ENCODE peak calls at places on chromosomes 1 and 21, in six cellular contexts. U, X, L, M, I and P are unnamed samples. For H3K9me3, the result is how much of the 10 kb centered on the place peaks cover.

GRCh38 chr1:8554956-8555534 is 237.1 kb downstream of the SLC45A1 start:
- DNase-seq in U (no peak), X (no peak), L (peak), M (no peak), I (no peak), P (no peak)

GRCh38 chr1:53339736-53340385 is 12.0 kb upstream of the LRP8 start:
- DNase-seq in U (no peak), X (no peak), L (no peak), M (no peak), I (peak), P (no peak)

GRCh38 chr1:24139159-24139489 is 3.8 kb downstream of the IL22RA1 start:
- DNase-seq in U (no peak), X (no peak), L (no peak), M (no peak), I (no peak), P (no peak)

GRCh38 chr1:156670791-156671190 is 6.4 kb downstream of the NES start:
- DNase-seq in U (peak), X (no peak), L (no peak), M (no peak), I (no peak), P (no peak)

GRCh38 chr1:230851291-230851691 is 17.0 kb downstream of the C1orf198 start:
- DNase-seq in U (peak), X (no peak), L (peak), M (no peak), I (no peak), P (no peak)

GRCh38 chr1:111989531-111990025 is at the start of gene KCND3:
- DNase-seq in U (peak), X (no peak), L (peak), M (no peak), I (no peak), P (no peak)

GRCh38 chr1:231446138-231446537 is 24.1 kb upstream of the EGLN1 start:
- DNase-seq in U (no peak), X (no peak), L (no peak), M (no peak), I (no peak), P (no peak)

GRCh38 chr1:62282909-62283308 is 36.3 kb downstream of the KANK4 start:
- DNase-seq in U (no peak), X (no peak), L (no peak), M (no peak), I (no peak), P (no peak)

GRCh38 chr1:3433596-3434320 is 20.7 kb upstream of the ARHGEF16 start:
- DNase-seq in U (no peak), X (no peak), L (no peak), M (no peak), I (no peak), P (no peak)

GRCh38 chr1:204564835-204565234 is 48.6 kb downstream of the MDM4 start:
- DNase-seq in U (peak), X (peak), L (no peak), M (peak), I (no peak), P (no peak)

GRCh38 chr1:85707990-85708825 is at the start of gene ZNHIT6:
- DNase-seq in U (peak), X (peak), L (peak), M (peak), I (peak), P (peak)

GRCh38 chr1:21963477-21964217 is 13.2 kb upstream of the CELA3B start:
- DNase-seq in U (peak), X (peak), L (peak), M (peak), I (peak), P (peak)

GRCh38 chr1:117698398-117699160 is 92.7 kb downstream of the TENT5C start:
- DNase-seq in U (no peak), X (no peak), L (no peak), M (no peak), I (no peak), P (no peak)

GRCh38 chr1:33147997-33148314 is 33.9 kb downstream of the TRIM62 start:
- DNase-seq in U (peak), X (peak), L (peak), M (no peak), I (no peak), P (no peak)

GRCh38 chr1:19169642-19170041 is 40.4 kb downstream of the UBR4 start:
- DNase-seq in U (no peak), X (no peak), L (peak), M (no peak), I (no peak), P (no peak)

GRCh38 chr1:153217744-153218416 is 496 bp downstream of the PRR9 start:
- DNase-seq in U (no peak), X (no peak), L (no peak), M (no peak), I (no peak), P (no peak)

GRCh38 chr1:13911697-13912619 is 212.0 kb downstream of the PRDM2 start:
- DNase-seq in U (no peak), X (no peak), L (no peak), M (no peak), I (no peak), P (no peak)

GRCh38 chr1:157497987-157498781 is 54.1 kb downstream of the FCRL5 start:
- DNase-seq in U (no peak), X (no peak), L (no peak), M (no peak), I (no peak), P (no peak)

GRCh38 chr1:30684881-30685795 is 38.2 kb downstream of the MATN1 start:
- DNase-seq in U (peak), X (peak), L (no peak), M (no peak), I (peak), P (peak)

GRCh38 chr1:218346391-218347204 is 1.5 kb downstream of the TGFB2 start:
- DNase-seq in U (peak), X (peak), L (peak), M (no peak), I (no peak), P (no peak)

GRCh38 chr1:6462412-6463119 is 3.4 kb downstream of the TNFRSF25 start:
- DNase-seq in U (no peak), X (no peak), L (no peak), M (no peak), I (no peak), P (no peak)

GRCh38 chr1:6359568-6360496 is 33.7 kb downstream of the ACOT7 start:
- DNase-seq in U (peak), X (peak), L (peak), M (peak), I (peak), P (peak)

GRCh38 chr1:19811206-19811851 is 3.8 kb downstream of the RNF186 start:
- DNase-seq in U (peak), X (peak), L (peak), M (peak), I (peak), P (peak)

GRCh38 chr1:198639581-198640235 is 868 bp downstream of the PTPRC start:
- DNase-seq in U (no peak), X (peak), L (no peak), M (peak), I (no peak), P (no peak)

GRCh38 chr1:163472267-163472666 is 150.5 kb downstream of the NUF2 start:
- DNase-seq in U (no peak), X (no peak), L (no peak), M (no peak), I (no peak), P (no peak)

GRCh38 chr21:45698493-45698947 is 55.0 kb downstream of the PCBP3 start:
- DNase-seq in U (no peak), X (no peak), L (peak), M (no peak), I (no peak), P (no peak)

GRCh38 chr1:92483442-92484170 is 3.1 kb downstream of the GFI1 start:
- DNase-seq in U (peak), X (peak), L (no peak), M (no peak), I (peak), P (peak)

GRCh38 chr1:219058891-219059820 is 114.5 kb upstream of the LYPLAL1 start:
- DNase-seq in U (no peak), X (no peak), L (no peak), M (no peak), I (no peak), P (no peak)

GRCh38 chr21:39688010-39688409 is 57.0 kb upstream of the IGSF5 start:
- DNase-seq in U (peak), X (no peak), L (no peak), M (no peak), I (no peak), P (no peak)

GRCh38 chr1:16198444-16199156 is 13.9 kb downstream of the ARHGEF19 start:
- DNase-seq in U (no peak), X (no peak), L (no peak), M (no peak), I (no peak), P (no peak)

GRCh38 chr1:246161626-246162025 is 345.5 kb downstream of the SMYD3 start:
- DNase-seq in U (no peak), X (no peak), L (peak), M (no peak), I (no peak), P (no peak)

GRCh38 chr1:21801100-21801499 is 11.0 kb upstream of the LDLRAD2 start:
- DNase-seq in U (no peak), X (no peak), L (no peak), M (no peak), I (no peak), P (no peak)

GRCh38 chr1:31010081-31010989 is 55.2 kb downstream of the PUM1 start:
- DNase-seq in U (no peak), X (no peak), L (no peak), M (no peak), I (no peak), P (no peak)

GRCh38 chr1:119647734-119648619 is at the start of gene ZNF697:
- DNase-seq in U (peak), X (peak), L (peak), M (no peak), I (peak), P (no peak)

GRCh38 chr1:96159379-96159778 is 562.2 kb upstream of the PTBP2 start:
- DNase-seq in U (no peak), X (no peak), L (no peak), M (no peak), I (no peak), P (no peak)

GRCh38 chr1:96157101-96157500 is 564.5 kb upstream of the PTBP2 start:
- DNase-seq in U (no peak), X (no peak), L (no peak), M (no peak), I (no peak), P (no peak)
- H3K9me3 ChIP-seq in U (under half), X (under half), L (under half), M (under half), I (under half), P (under half)

DNA sequence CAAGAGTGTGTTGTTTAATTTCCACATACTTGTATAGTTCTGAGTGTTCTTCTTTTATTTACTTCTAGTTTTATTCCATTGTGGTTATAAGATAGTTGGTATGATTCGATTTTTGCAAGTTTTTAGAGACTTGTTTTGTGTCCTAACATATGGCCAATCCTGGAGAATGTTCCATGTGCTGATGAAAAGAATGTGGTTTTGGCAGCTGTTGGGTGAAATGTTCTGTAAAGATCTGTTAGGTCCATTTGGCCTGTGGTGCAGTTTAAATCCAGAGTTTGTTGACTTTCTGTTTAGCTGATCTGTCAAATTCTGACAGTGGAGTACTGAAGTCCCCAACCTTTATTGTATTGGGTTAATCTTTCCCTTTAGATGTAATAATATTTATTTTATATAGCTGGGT is 19.5 kb upstream of the TIPRL start:
- DNase-seq in U (no peak), X (no peak), L (no peak), M (no peak), I (no peak), P (no peak)
- H3K9me3 ChIP-seq in U (under half), X (under half), L (under half), M (under half), I (under half), P (under half)

DNA sequence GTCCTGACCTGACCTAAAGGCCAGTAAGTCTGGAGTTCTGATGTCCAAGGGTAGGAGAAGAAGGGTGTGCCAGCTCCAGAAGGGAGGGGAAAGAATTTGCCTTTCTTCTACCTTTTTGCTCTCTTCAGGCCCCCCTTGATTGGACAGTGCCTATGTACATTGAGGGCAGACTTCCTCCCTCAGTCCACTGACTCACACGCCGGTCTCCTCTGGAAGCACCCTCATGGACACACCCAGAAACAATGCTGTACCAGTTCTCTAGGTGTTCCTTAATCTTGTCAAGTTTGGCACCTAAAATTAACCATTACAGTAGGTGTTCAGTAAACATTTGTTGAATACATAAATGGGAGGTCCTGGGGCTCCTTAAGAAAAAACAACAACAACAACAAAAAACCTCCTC is 51.0 kb upstream of the POU2F1 start:
- DNase-seq in U (no peak), X (no peak), L (no peak), M (no peak), I (no peak), P (no peak)
- H3K9me3 ChIP-seq in U (under half), X (under half), L (under half), M (under half), I (under half), P (under half)

DNA sequence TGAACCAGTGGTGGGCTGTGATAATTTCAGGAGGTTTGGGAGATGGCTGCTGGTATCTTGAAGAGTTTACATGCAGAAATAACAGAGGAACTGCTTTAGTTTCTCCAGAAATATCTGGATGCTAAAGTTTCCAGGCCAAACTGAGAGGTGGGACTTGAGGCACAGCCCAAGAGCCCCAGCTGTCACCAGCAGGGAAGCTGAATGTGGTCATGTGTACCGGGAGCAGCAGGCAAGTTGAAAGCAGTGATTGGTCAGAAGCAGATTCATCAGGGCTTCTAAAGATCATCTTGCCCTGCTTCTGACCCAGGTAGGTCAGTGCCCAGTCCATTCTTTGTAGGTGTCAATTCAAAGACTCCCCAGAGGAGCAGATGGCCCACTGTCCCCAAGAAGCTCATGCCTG is 7.9 kb upstream of the RPTN start:
- DNase-seq in U (no peak), X (no peak), L (no peak), M (no peak), I (no peak), P (no peak)
- H3K9me3 ChIP-seq in U (under half), X (under half), L (under half), M (under half), I (under half), P (under half)